ENCODE peak calls at places on chromosomes 7 and 10, in eight cellular contexts. S is OCI-LY7, X is PC-3, A is HCT116, F is GM23338, L is GM23248, T is neural progenitor cell, R is SK-N-SH. M is an unnamed sample.
A peak's percentile ranks its signal among the peaks of the same experiment; 100 is the strongest.

GRCh38 chr10:132714906-132715790 is 70.8 kb downstream of the NKX6-2 start:
- DNase-seq in F (no peak), L (no peak), R (no peak), T (peak; percentile 24), S (no peak), X (no peak), A (no peak), M (no peak)

GRCh38 chr10:97228130-97228774 is 42.5 kb upstream of the SLIT1 start:
- DNase-seq in X (no peak), S (no peak), F (no peak), T (no peak), A (no peak), R (no peak), L (no peak), M (no peak)

GRCh38 chr7:108059526-108059925 is 56.6 kb upstream of the LAMB1 start:
- DNase-seq in T (no peak), S (no peak), R (no peak), F (no peak), L (no peak), X (no peak), A (no peak), M (no peak)

GRCh38 chr7:47614450-47614849 is 32.5 kb upstream of the TNS3 start:
- DNase-seq in X (no peak), F (no peak), T (no peak), R (no peak), A (no peak), L (no peak), S (no peak), M (no peak)

GRCh38 chr10:78770167-78771090 is 298.3 kb upstream of the ZMIZ1 start:
- DNase-seq in T (no peak), A (no peak), F (no peak), R (no peak), L (no peak), S (no peak), X (no peak), M (no peak)

GRCh38 chr10:3282341-3282740 is 109.8 kb upstream of the PITRM1 start:
- DNase-seq in X (no peak), T (no peak), F (no peak), L (no peak), R (no peak), S (no peak), A (no peak), M (no peak)

GRCh38 chr10:50224330-50224952 is 26.9 kb downstream of the ASAH2 start:
- DNase-seq in L (peak; percentile 90), F (peak; percentile 78), X (peak; percentile 99), T (peak; percentile 71), A (peak; percentile 65), S (peak; percentile 68), R (peak; percentile 28), M (peak; percentile 66)

GRCh38 chr7:17109017-17109416 is 189.4 kb upstream of the AHR start:
- DNase-seq in T (no peak), X (peak; percentile 56), S (no peak), R (no peak), F (no peak), L (peak; percentile 66), A (no peak), M (no peak)

GRCh38 chr7:30226593-30227268 is 57.7 kb upstream of the ZNRF2 start:
- DNase-seq in L (no peak), A (peak; percentile 63), T (peak; percentile 62), X (peak; percentile 67), S (no peak), F (peak; percentile 84), R (peak; percentile 47), M (peak; percentile 70)

GRCh38 chr10:130215076-130215917 is 79.1 kb downstream of the GLRX3 start:
- DNase-seq in X (no peak), F (no peak), A (no peak), L (no peak), R (no peak), T (no peak), S (no peak), M (no peak)

GRCh38 chr10:61284222-61284890 is 168.8 kb downstream of the TMEM26 start:
- DNase-seq in F (peak; percentile 76), L (peak; percentile 82), X (peak; percentile 98), R (peak; percentile 20), A (peak; percentile 34), T (peak; percentile 61), S (peak; percentile 56), M (peak; percentile 80)

GRCh38 chr10:43686414-43686813 is 37.7 kb upstream of the ZNF32 start:
- DNase-seq in F (peak; percentile 52), X (no peak), R (no peak), S (no peak), A (no peak), T (no peak), L (no peak), M (no peak)

GRCh38 chr7:65379318-65379717 is 5.7 kb downstream of the ZNF92 start:
- DNase-seq in T (no peak), A (no peak), S (no peak), X (no peak), L (no peak), F (no peak), R (no peak), M (no peak)

GRCh38 chr7:21338728-21339164 is 89.1 kb upstream of the SP4 start:
- DNase-seq in A (no peak), S (no peak), F (no peak), T (no peak), L (no peak), R (no peak), X (peak; percentile 5), M (no peak)

GRCh38 chr10:127977368-127978009 is 70.6 kb downstream of the PTPRE start:
- DNase-seq in R (peak; percentile 72), X (peak; percentile 17), L (peak; percentile 81), A (no peak), T (no peak), F (no peak), S (no peak), M (no peak)

GRCh38 chr7:152989889-152990380 is 230.4 kb downstream of the ACTR3B start:
- DNase-seq in S (no peak), X (no peak), R (no peak), F (peak; percentile 78), A (no peak), T (peak; percentile 81), L (no peak), M (peak; percentile 27)

GRCh38 chr7:104779888-104780287 is 234.1 kb upstream of the KMT2E start:
- DNase-seq in T (no peak), F (no peak), X (no peak), A (no peak), L (no peak), R (no peak), S (no peak), M (no peak)

GRCh38 chr7:104772405-104772821 is 241.6 kb upstream of the KMT2E start:
- DNase-seq in L (no peak), S (no peak), T (peak; percentile 58), X (no peak), R (peak; percentile 6), A (no peak), F (peak; percentile 76), M (no peak)

DNA sequence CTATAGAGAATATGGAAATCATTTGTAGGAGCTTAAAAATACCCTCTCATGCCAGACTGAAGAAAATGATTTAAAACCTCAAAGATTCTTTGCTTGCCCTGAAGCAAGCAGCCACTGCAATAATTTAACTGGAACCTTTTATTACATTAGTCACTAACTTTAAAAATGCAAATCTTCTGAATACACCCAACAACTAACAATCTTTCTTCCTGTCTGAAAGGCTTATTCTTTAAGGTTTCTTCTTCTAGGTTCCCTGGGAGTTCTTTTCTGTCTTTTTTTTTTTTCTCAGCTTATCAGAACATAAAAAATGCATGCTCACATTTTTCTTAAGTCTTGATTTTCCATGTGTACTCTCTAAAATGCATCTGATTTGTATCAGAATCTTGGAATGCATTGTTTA is 238.4 kb upstream of the KMT2E start:
- DNase-seq in R (no peak), L (no peak), F (no peak), T (no peak), S (no peak), X (no peak), A (no peak), M (no peak)
- H3K4me1 ChIP-seq in R (no peaks in the 10 kb centered on the region), L (no peaks in the 10 kb centered on the region), F (no peaks in the 10 kb centered on the region), T (peaks cover 11% of the 10 kb centered on the region), S (no peaks in the 10 kb centered on the region), X (no peaks in the 10 kb centered on the region), A (no peaks in the 10 kb centered on the region), M (no peaks in the 10 kb centered on the region)

GRCh38 chr10:73876566-73876965 is 2.2 kb upstream of the CAMK2G start:
- DNase-seq in F (no peak), L (no peak), X (peak; percentile 63), R (no peak), A (no peak), T (no peak), S (no peak), M (no peak)

GRCh38 chr10:73874267-73875138 is at the start of gene CAMK2G:
- DNase-seq in L (peak; percentile 94), S (peak; percentile 89), F (peak; percentile 86), T (peak; percentile 92), A (no peak), X (peak; percentile 100), R (peak; percentile 97), M (peak; percentile 93)

GRCh38 chr10:73873843-73874215 is 526 bp downstream of the CAMK2G start:
- DNase-seq in X (no peak), A (no peak), T (no peak), R (peak; percentile 80), F (no peak), L (no peak), S (no peak), M (no peak)

GRCh38 chr10:73876157-73876556 is 1.8 kb upstream of the CAMK2G start:
- DNase-seq in L (no peak), S (no peak), F (no peak), T (no peak), A (no peak), X (peak; percentile 73), R (no peak), M (no peak)

GRCh38 chr10:73875139-73875475 is 752 bp upstream of the CAMK2G start:
- DNase-seq in F (no peak), X (no peak), A (no peak), R (no peak), S (peak; percentile 38), L (no peak), T (no peak), M (no peak)
- TF ChIP-seq EZH2phosphoT487 in F (no peak), X (no peak), A (no peak), R (no peak), S (no peak), L (no peak), T (no peak), M (no peak)

DNA sequence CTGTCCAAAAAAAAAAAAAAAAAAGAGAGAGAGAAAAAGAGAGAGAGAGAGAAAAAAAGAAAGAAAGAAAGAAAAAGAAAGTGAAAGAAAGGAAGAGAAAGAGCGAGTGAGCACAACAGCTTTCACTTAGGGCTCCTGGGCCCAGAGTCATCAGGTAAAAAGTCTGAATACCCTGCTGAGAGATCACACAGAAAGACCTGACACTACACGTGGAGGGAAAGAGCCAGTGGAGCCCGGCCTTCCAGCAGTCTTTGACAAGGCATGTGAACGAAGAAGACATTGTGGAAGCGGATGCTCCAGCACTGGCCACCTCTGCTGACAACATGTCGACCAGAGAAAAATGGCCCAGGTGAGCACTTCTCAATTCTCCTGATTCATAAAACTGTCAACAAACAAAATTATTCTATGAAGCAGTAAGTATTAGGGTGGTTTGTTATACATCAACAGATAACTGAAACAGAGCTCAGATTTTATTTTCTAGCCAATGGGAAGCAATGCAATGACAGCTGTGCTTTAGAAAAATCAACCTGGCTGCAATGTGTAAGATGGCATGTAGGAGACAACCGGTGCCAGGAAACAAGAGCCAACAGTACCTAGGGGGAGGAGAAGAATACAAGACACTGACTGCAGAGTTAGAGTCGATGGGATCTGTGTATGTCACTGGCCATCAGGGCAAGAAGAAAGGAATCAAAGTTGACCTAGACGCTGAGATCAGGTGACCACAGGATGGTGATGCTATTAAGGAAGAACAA is 4.4 kb downstream of the RNF216 start:
- DNase-seq in S (no peak), R (no peak), X (no peak), A (no peak), T (no peak), F (no peak), L (no peak), M (no peak)
- H3K4me1 ChIP-seq in S (peaks cover 18% of the 10 kb centered on the region), R (peaks cover 10% of the 10 kb centered on the region), X (peaks cover 10% of the 10 kb centered on the region), A (peaks cover 77% of the 10 kb centered on the region), T (no peaks in the 10 kb centered on the region), F (no peaks in the 10 kb centered on the region), L (peaks cover 18% of the 10 kb centered on the region), M (peaks cover 12% of the 10 kb centered on the region)

GRCh38 chr7:25759748-25760147 is 392.2 kb upstream of the NFE2L3 start:
- DNase-seq in S (no peak), X (no peak), L (no peak), A (no peak), T (peak; percentile 42), R (no peak), F (peak; percentile 57), M (no peak)
- TF ChIP-seq EZH2phosphoT487 in S (no peak), X (no peak), L (no peak), A (no peak), T (no peak), R (no peak), F (no peak), M (no peak)